ENCODE peak calls at places on chromosomes 6 and 20, in five cellular contexts. K is CD8-positive, alpha-beta T cell; A is ovary; N is kidney; X is fibroblast of pulmonary artery. C is an unnamed sample.

GRCh38 chr6:10373642-10374359 is 41.1 kb downstream of the TFAP2A start:
- DNase-seq in X (no peak), A (no peak), K (no peak), N (no peak), C (no peak)

GRCh38 chr6:13683038-13683437 is 28.6 kb downstream of the RANBP9 start:
- DNase-seq in X (no peak), N (no peak), A (no peak), K (no peak), C (no peak)

GRCh38 chr6:166602928-166603690 is 16.6 kb upstream of the RAMACL start:
- DNase-seq in A (no peak), K (no peak), N (no peak), X (no peak), C (no peak)

GRCh38 chr6:388202-388903 is 3.2 kb upstream of the IRF4 start:
- DNase-seq in N (no peak), K (no peak), X (no peak), A (no peak), C (no peak)

GRCh38 chr6:169503556-169503955 is 198.3 kb downstream of the WDR27 start:
- DNase-seq in A (no peak), K (no peak), N (no peak), X (peak), C (no peak)

GRCh38 chr20:62335532-62335931 is 31.6 kb downstream of the LAMA5 start:
- DNase-seq in N (no peak), A (no peak), K (no peak), X (no peak), C (no peak)

GRCh38 chr6:72464791-72465691 is 156.8 kb upstream of the KCNQ5 start:
- DNase-seq in X (peak), A (no peak), K (no peak), N (no peak), C (peak)

GRCh38 chr6:154232013-154232920 is 124.3 kb downstream of the IPCEF1 start:
- DNase-seq in K (no peak), N (no peak), A (no peak), X (no peak), C (peak)

GRCh38 chr6:140774080-140774505 is 1358.6 kb upstream of the GJE1 start:
- DNase-seq in X (peak), N (no peak), A (no peak), K (no peak), C (peak)

GRCh38 chr20:5471368-5471767 is 154.6 kb upstream of the PROKR2 start:
- DNase-seq in X (no peak), K (no peak), N (no peak), A (no peak), C (no peak)

GRCh38 chr6:134531611-134532010 is 213.7 kb upstream of the SGK1 start:
- DNase-seq in N (no peak), X (no peak), A (no peak), K (no peak), C (no peak)

GRCh38 chr6:26197736-26198625 is 110.8 kb downstream of the HFE start:
- DNase-seq in X (peak), K (no peak), N (peak), A (no peak), C (peak)

GRCh38 chr6:135182993-135183531 is 2.0 kb downstream of the MYB start:
- DNase-seq in A (no peak), N (peak), X (no peak), K (peak), C (no peak)

GRCh38 chr6:28810655-28811053 is 113.1 kb downstream of the TRIM27 start:
- DNase-seq in A (no peak), N (no peak), K (no peak), X (no peak), C (no peak)

GRCh38 chr6:111992851-111993250 is 61.1 kb upstream of the CCN6 start:
- DNase-seq in K (peak), A (no peak), N (no peak), X (peak), C (peak)

GRCh38 chr20:24633521-24633920 is 164.1 kb downstream of the SYNDIG1 start:
- DNase-seq in N (peak), K (no peak), A (no peak), X (no peak), C (no peak)

GRCh38 chr6:48535569-48535968 is 424.6 kb upstream of the PTCHD4 start:
- DNase-seq in K (no peak), N (no peak), X (peak), A (no peak), C (peak)

GRCh38 chr20:62062661-62063600 is 2.8 kb downstream of the TAF4 start:
- DNase-seq in A (peak), X (no peak), K (no peak), N (no peak), C (no peak)

GRCh38 chr20:21936720-21937380 is 231.4 kb downstream of the PAX1 start:
- DNase-seq in X (no peak), K (no peak), N (no peak), A (no peak), C (peak)

GRCh38 chr6:135875446-135875845 is 23.9 kb downstream of the PDE7B start:
- DNase-seq in N (no peak), K (no peak), A (no peak), X (peak), C (no peak)

GRCh38 chr6:159973951-159974350 is 5.1 kb downstream of the IGF2R start:
- DNase-seq in X (peak), N (no peak), A (no peak), K (no peak), C (peak)

GRCh38 chr20:44706371-44707258 is 8.6 kb upstream of the CCN5 start:
- DNase-seq in A (peak), N (no peak), X (peak), K (no peak), C (no peak)

GRCh38 chr6:36958775-36959554 is 4.4 kb downstream of the PI16 start:
- DNase-seq in X (no peak), N (peak), A (no peak), K (no peak), C (no peak)

GRCh38 chr6:166936079-166936787 is 20.1 kb downstream of the RNASET2 start:
- DNase-seq in A (no peak), X (no peak), K (no peak), N (no peak), C (no peak)

GRCh38 chr20:22420116-22420598 is 164.2 kb downstream of the FOXA2 start:
- DNase-seq in X (no peak), K (no peak), N (no peak), A (no peak), C (no peak)

GRCh38 chr6:127118505-127119360 is at the start of gene RSPO3:
- DNase-seq in X (peak), A (peak), K (no peak), N (peak), C (peak)

DNA sequence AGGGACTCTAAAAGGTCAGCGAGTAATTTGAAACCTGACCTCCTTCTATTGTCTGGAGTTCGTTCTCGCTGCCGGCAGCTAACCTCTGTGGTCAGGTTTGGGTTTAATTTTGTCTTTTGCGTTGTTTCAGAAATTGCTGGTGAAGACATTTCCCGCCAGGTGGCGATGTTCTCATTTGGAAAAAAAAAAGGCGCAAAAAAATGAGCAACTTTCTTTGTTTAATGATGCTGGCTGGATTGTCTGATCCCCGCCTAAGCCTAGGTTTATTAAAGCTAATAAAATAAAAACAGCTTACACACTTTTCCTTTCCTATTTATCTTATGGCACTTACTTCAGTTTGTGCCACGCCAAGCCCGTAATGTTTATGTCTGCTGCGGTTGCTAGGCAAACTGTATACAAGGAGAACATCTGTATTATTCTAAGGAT is 205.5 kb downstream of the DOK5 start:
- DNase-seq in X (peak), N (no peak), A (peak), K (no peak), C (peak)
- TF ChIP-seq CTCF in X (peak), N (peak), A (no peak), K (peak), C (peak)

GRCh38 chr20:49318430-49319203 is 40.8 kb upstream of the ZNFX1 start:
- DNase-seq in K (peak), N (peak), A (no peak), X (no peak), C (no peak)

GRCh38 chr20:49319204-49319809 is 41.5 kb upstream of the ZNFX1 start:
- DNase-seq in K (no peak), A (no peak), X (no peak), N (no peak), C (no peak)

GRCh38 chr20:49318091-49318429 is 40.2 kb upstream of the ZNFX1 start:
- DNase-seq in X (no peak), K (no peak), A (no peak), N (no peak), C (no peak)

GRCh38 chr20:49323622-49324238 is 45.9 kb upstream of the ZNFX1 start:
- DNase-seq in X (peak), K (no peak), N (no peak), A (no peak), C (peak)

GRCh38 chr20:49320460-49320859 is 42.6 kb upstream of the ZNFX1 start:
- DNase-seq in X (peak), N (no peak), K (no peak), A (no peak), C (peak)
- TF ChIP-seq CTCF in X (peak), N (no peak), K (no peak), A (no peak), C (peak)

GRCh38 chr20:53338716-53339115 is 254.9 kb downstream of the ZNF217 start:
- DNase-seq in K (no peak), A (no peak), X (no peak), N (no peak), C (no peak)

GRCh38 chr20:53334861-53335260 is 258.8 kb downstream of the ZNF217 start:
- DNase-seq in N (no peak), A (no peak), X (no peak), K (no peak), C (no peak)

GRCh38 chr20:53337419-53338101 is 256.1 kb downstream of the ZNF217 start:
- DNase-seq in A (no peak), X (no peak), K (no peak), N (no peak), C (no peak)

GRCh38 chr20:53335509-53335908 is 258.1 kb downstream of the ZNF217 start:
- DNase-seq in K (no peak), A (no peak), N (no peak), X (no peak), C (no peak)

DNA sequence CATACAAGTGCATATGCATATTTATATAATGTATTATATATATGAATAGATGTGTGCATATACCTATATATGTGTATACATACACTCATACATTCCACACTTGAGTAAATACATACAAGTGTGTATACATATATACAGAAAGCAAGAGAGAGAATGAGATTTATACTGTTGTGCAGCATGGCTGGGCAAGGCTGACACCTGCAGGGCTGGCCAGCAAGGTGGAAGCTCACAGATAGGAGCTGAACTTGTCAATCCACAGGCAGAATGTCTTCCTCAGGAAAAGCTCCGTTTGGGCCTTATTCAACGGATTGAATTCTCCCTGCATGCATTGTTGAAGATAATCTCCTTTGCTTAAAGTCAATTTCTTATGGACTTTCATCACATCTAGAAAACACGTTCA is 256.7 kb downstream of the ZNF217 start:
- DNase-seq in N (no peak), K (no peak), A (no peak), X (no peak), C (no peak)
- TF ChIP-seq CTCF in N (no peak), K (no peak), A (no peak), X (no peak), C (no peak)

DNA sequence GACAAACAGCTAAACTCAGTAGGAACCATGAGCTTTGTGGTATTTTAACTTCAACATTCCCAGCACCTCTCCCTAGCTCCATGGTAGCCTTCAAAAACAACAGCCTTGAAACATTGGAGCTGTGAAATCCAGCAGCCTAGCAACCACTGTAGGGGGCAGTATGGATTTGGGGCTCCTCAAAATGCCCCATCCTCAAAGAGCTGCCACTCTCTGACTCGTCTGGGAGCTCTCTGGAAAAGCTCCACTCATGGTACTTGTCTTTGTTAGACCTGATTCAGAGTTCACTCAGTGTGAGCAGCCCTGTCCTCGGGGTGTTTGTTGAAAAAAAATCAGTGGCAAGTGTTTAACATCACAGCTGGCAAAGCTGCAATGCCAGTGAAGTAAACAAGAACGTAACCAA is 82.9 kb downstream of the KIF6 start:
- DNase-seq in K (no peak), X (no peak), N (no peak), A (no peak), C (peak)
- TF ChIP-seq CTCF in K (no peak), X (no peak), N (no peak), A (no peak), C (no peak)

GRCh38 chr20:59848182-59848581 is 85.3 kb downstream of the SYCP2 start:
- DNase-seq in K (no peak), X (no peak), N (no peak), A (no peak), C (no peak)

GRCh38 chr20:59845472-59845871 is 88.0 kb downstream of the SYCP2 start:
- DNase-seq in A (no peak), N (no peak), K (no peak), X (no peak), C (no peak)

GRCh38 chr20:59850018-59850641 is 83.3 kb downstream of the SYCP2 start:
- DNase-seq in X (peak), A (no peak), N (no peak), K (no peak), C (peak)
- TF ChIP-seq CTCF in X (peak), A (peak), N (peak), K (peak), C (peak)

DNA sequence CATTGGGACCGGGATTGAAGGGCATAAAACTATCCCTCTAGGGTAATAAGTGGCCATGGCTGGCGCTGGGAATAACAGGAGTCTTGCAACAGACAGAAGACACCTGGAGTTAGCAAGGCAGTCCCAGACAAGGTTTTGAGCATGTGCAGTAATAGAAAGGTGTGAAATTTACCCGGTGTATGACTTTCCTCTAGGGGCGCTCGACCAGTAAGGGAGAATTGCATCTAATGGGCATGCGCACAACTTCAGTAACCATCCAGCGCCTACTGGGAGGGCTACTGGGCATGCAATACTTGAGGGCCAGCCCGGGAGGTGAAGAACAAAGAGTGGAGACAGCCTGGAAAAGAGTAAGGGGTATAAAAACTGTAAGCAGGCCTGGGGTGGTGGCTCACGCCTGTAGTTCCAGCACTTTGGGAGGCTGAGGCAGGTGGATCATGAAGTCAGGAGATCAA is 32.7 kb downstream of the SERPINB6 start:
- DNase-seq in K (no peak), X (peak), N (no peak), A (no peak), C (no peak)
- TF ChIP-seq CTCF in K (no peak), X (peak), N (no peak), A (no peak), C (no peak)

GRCh38 chr6:68650142-68650541 is 15.1 kb downstream of the ADGRB3 start:
- DNase-seq in X (no peak), N (no peak), K (no peak), A (no peak), C (no peak)

GRCh38 chr6:68653074-68653705 is 18.1 kb downstream of the ADGRB3 start:
- DNase-seq in X (no peak), K (no peak), A (no peak), N (no peak), C (no peak)

GRCh38 chr6:68651018-68651985 is 16.2 kb downstream of the ADGRB3 start:
- DNase-seq in N (no peak), K (no peak), X (peak), A (no peak), C (peak)

GRCh38 chr6:68653706-68654089 is 18.6 kb downstream of the ADGRB3 start:
- DNase-seq in K (no peak), X (no peak), N (no peak), A (no peak), C (no peak)

GRCh38 chr6:68652117-68652536 is 17.0 kb downstream of the ADGRB3 start:
- DNase-seq in N (no peak), X (no peak), K (no peak), A (no peak), C (no peak)
- TF ChIP-seq CTCF in N (no peak), X (no peak), K (no peak), A (no peak), C (peak)

DNA sequence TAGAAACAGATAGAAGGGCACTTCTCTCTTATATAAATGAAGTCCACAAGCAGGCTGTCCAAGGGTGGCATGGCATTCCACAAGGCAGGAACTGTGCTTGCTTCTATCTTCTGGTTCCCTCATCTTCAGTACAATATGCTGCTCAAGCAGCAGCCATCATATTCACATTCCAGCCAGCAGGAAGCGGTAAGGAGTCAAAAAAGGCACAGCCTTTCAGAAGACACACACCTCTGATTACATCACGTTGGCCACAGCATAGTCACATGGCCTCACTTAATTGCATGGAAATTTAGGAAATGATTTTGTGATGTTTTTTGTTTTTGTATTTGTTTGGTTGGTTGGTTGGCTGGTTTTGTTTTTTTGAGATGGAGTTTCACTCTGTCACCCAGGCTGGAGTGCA is 19.0 kb downstream of the REM1 start:
- DNase-seq in X (peak), K (no peak), N (no peak), A (no peak), C (no peak)
- TF ChIP-seq CTCF in X (peak), K (no peak), N (no peak), A (no peak), C (peak)

GRCh38 chr6:108113557-108114519 is 39.3 kb upstream of the OSTM1 start:
- DNase-seq in X (peak), K (no peak), A (peak), N (no peak), C (peak)

GRCh38 chr6:108116424-108116780 is 41.9 kb upstream of the OSTM1 start:
- DNase-seq in A (no peak), K (no peak), N (no peak), X (no peak), C (no peak)

GRCh38 chr6:108116781-108117426 is 42.4 kb upstream of the OSTM1 start:
- DNase-seq in X (no peak), A (no peak), N (no peak), K (no peak), C (no peak)

GRCh38 chr6:108114861-108115597 is 40.5 kb upstream of the OSTM1 start:
- DNase-seq in A (peak), N (peak), X (peak), K (no peak), C (peak)

GRCh38 chr6:108115598-108116058 is 41.1 kb upstream of the OSTM1 start:
- DNase-seq in K (no peak), A (peak), X (peak), N (peak), C (no peak)
- TF ChIP-seq CTCF in K (no peak), A (no peak), X (peak), N (no peak), C (peak)

GRCh38 chr20:36591854-36592641 is 13.5 kb upstream of the RAB5IF start:
- DNase-seq in A (peak), K (no peak), N (no peak), X (peak), C (peak)
- TF ChIP-seq CTCF in A (peak), K (no peak), N (peak), X (peak), C (peak)

C was measured in astrocyte of the spinal cord.